ENCODE peak calls at places on chromosomes 11 and 22, in seven cellular contexts. C is AG04449, T is MM.1S, A is right cardiac atrium, G is aorta, Q is dorsolateral prefrontal cortex, H is body of pancreas. N is an unnamed sample.

GRCh38 chr11:57626895-57627294 is 22.8 kb downstream of the YPEL4 start:
- DNase-seq in A (no peak), C (no peak), Q (no peak), T (no peak), G (no peak), H (no peak), N (no peak)

GRCh38 chr11:100735949-100736675 is 49.0 kb downstream of the ARHGAP42 start:
- DNase-seq in A (no peak), C (no peak), T (peak; percentile 13), G (no peak), Q (no peak), H (no peak), N (no peak)

GRCh38 chr11:29343465-29344333 is 673.1 kb downstream of the KCNA4 start:
- DNase-seq in H (peak; percentile 56), Q (peak; percentile 46), C (no peak), T (peak; percentile 52), G (peak; percentile 52), A (peak; percentile 37), N (peak; percentile 56)

GRCh38 chr11:132278801-132279574 is 908.6 kb downstream of the NTM start:
- DNase-seq in G (no peak), A (no peak), C (no peak), H (no peak), Q (no peak), T (peak; percentile 58), N (no peak)

GRCh38 chr11:2214527-2215229 is 43.1 kb upstream of the TH start:
- DNase-seq in G (peak; percentile 42), C (no peak), Q (peak; percentile 34), H (no peak), T (no peak), A (no peak), N (peak; percentile 39)

GRCh38 chr22:19766506-19767426 is 6.2 kb downstream of the TBX1 start:
- DNase-seq in T (peak; percentile 30), G (peak; percentile 84), A (peak; percentile 51), Q (no peak), H (peak; percentile 55), C (no peak), N (peak; percentile 50)

GRCh38 chr11:47797633-47798032 is 30.5 kb upstream of the FNBP4 start:
- DNase-seq in A (no peak), H (no peak), Q (no peak), C (peak; percentile 37), T (no peak), G (no peak), N (no peak)

GRCh38 chr22:33512961-33513360 is 407.3 kb downstream of the LARGE1 start:
- DNase-seq in A (no peak), H (no peak), G (no peak), Q (no peak), C (no peak), T (no peak), N (no peak)

GRCh38 chr11:4531666-4532065 is 13.3 kb upstream of the OR52M1 start:
- DNase-seq in T (no peak), C (no peak), A (no peak), Q (no peak), H (no peak), G (no peak), N (no peak)

GRCh38 chr11:86696004-86696403 is 23.6 kb upstream of the ME3 start:
- DNase-seq in T (no peak), C (no peak), Q (no peak), A (no peak), H (no peak), G (no peak), N (no peak)

GRCh38 chr22:37245740-37246139 is 1.7 kb upstream of the RAC2 start:
- DNase-seq in G (no peak), H (no peak), A (no peak), Q (no peak), T (no peak), C (no peak), N (no peak)

GRCh38 chr11:44729065-44729464 is 2.3 kb downstream of the TSPAN18 start:
- DNase-seq in G (no peak), A (no peak), H (no peak), C (no peak), T (no peak), Q (no peak), N (no peak)

GRCh38 chr11:36460220-36460619 is 49.9 kb downstream of the TRAF6 start:
- DNase-seq in T (no peak), A (no peak), G (no peak), Q (no peak), C (no peak), H (no peak), N (no peak)

GRCh38 chr11:36455658-36456111 is 54.4 kb downstream of the TRAF6 start:
- DNase-seq in T (no peak), H (peak; percentile 55), C (peak; percentile 99), G (peak; percentile 94), Q (no peak), A (peak; percentile 93), N (peak; percentile 81)

GRCh38 chr11:36456136-36456535 is 53.9 kb downstream of the TRAF6 start:
- DNase-seq in G (no peak), T (no peak), C (no peak), Q (no peak), A (no peak), H (no peak), N (no peak)

GRCh38 chr11:36459046-36459445 is 51.0 kb downstream of the TRAF6 start:
- DNase-seq in G (no peak), C (no peak), T (no peak), H (no peak), Q (no peak), A (no peak), N (no peak)

DNA sequence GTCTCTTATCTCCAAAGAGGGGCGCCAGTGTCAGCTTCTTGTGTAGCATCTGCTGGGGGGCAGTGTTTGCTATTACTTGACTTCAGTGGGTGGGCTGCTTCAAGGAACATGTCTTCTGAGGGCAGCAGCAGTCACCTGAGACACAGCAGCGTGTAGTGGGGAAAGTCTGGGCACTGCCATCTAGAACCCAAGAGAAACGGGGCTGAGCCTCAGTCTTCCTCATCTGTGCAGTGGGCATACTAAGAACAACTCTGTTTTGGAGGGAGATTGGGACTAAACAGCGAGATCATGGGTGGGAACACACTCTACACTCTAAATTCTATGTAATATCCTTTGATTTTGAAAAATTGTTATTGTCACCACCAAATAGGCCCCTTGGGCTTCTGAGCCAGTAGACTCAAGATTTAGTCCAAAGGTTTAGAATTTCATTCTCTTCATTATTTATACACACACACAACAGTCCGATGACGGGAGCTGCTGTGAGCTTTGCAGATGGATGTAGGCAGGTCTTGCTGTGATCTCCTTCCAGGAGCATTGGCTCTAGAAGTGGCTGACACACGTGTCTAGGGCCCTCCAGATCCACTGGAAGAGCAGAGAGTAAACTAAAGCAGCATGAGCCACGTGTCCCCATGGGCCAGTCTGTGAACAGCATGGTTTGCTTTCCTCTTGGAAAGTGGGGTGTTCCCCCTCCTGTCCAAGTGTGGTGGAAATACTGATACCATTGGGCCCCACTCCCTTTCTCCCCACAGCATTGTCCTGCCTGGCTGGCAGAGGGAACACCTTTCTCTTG is 51.7 kb downstream of the TRAF6 start:
- DNase-seq in T (no peak), A (no peak), C (no peak), G (no peak), H (no peak), Q (no peak), N (no peak)
- H3K4me3 ChIP-seq in T (no peak overlapping the region), A (no peak overlapping the region), C (no peak overlapping the region), G (no peak overlapping the region), H (no peak overlapping the region), Q (no peak overlapping the region), N (no peak overlapping the region)

DNA sequence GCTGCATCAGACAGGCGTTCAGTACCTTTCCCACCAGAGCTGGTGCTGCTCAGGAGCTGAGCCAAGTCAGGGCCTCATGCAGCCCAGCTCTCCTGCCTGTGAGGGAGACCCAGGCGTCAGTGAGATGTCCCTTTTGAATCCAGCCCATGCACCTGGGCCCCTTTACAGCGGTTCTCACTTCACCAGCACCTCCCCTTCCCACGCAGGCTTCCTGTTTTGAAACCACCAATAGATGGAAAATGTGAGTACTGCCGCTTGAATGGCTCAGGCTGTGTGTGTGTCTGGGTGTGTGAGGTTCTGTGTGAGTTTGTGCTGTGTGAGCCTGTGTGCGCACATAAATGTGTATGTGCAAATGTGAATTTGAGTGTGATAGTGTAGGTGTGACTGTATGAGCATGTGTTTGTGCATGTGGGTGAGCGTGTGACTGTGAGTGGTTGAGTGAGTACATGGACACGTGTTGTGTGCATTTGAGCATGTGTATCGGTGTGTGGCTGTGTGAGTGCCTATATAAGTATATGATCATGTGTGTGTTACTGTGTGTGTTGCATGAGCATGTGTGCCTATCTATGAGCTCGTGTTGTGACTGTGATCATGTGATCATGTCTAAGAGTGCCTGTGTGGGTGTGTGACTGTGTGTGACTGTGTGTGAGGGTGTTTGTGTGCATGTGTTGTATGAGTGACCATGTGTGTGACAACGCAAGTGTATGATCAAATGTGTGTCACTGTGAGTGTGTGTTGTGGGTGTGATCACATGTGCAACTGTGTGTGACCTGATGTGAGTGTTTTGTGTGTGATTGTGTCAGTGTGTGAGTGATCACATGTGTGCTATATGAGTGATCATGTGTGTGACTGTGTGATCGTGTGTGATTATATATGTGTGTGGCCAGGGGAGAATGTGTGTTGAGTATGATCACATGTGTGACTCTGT is 88.7 kb downstream of the UBASH3B start:
- DNase-seq in H (peak; percentile 41), G (peak; percentile 58), T (peak; percentile 80), Q (no peak), A (no peak), C (no peak), N (no peak)
- H3K4me3 ChIP-seq in H (no peak overlapping the region), G (no peak overlapping the region), T (peak overlapping the region; percentile 7), Q (no peak overlapping the region), A (no peak overlapping the region), C (no peak overlapping the region), N (no peak overlapping the region)

DNA sequence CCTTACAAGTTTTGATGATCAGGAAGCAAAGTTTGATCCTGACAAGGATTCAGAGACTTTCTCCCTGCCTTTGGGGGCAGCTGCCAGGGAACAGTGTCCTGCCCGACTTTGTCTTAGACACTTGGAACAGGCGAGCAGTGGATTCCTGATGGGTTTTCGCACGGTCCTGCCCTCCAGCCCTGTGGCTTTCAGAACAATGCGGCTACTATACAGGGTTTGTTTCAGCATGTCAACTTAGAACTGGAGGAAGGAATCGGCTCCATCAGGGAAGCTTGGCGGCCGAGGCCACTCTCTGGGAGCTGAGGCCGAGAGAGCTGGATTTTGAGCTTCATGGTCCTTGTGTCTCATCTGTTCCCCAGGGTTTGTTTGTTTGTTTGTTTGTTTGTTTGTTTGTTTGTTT is 11.5 kb downstream of the ANO1 start:
- DNase-seq in Q (no peak), A (no peak), C (no peak), T (no peak), H (no peak), G (no peak), N (no peak)
- H3K4me3 ChIP-seq in Q (no peak overlapping the region), A (no peak overlapping the region), C (no peak overlapping the region), T (no peak overlapping the region), H (no peak overlapping the region), G (no peak overlapping the region), N (no peak overlapping the region)

DNA sequence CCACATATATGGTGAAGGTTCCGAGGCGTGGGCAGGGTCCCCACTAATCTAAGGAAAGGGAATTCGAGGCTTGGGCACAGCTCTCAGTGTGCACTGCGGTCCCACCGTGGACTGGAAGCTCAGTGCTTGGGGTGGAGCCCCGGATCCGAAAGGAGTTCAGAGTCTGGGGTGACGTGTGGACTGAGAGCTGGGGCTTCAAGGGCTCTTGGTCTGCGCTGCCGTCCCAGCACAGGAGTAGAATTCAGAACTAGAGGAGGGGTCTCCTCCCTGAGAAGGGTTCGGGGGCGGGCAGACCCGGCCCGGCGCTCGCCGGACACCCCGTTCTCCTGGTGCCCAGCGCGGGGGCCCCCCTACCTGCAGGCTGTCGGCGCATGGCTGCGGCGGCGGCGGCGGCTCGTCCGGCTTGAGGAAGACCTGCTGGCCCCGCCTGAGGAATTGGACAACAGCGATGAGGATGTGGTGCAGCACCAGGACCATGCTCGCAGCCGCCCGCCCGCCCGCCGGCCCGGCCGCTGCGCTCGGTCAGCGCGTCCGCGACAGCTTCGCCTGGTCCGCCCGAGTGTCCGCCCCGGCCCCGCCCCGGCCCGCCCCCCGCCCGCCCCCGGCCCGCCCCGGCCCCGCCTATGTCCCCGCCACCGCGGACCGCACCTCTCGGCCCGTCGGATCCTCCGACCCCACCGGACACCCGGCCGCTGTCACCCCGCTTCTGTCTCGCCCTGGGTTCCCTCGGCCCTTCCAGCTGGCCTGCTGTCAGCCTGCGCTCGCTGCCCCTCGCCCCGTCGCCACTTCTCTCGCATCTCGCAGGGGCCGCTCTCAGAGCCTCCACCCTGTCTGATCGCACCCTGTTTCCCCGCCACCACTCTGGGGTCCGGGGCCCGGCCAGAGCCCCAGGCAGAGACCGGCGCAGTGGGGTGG is 32.1 kb downstream of the PDE2A start:
- DNase-seq in H (peak; percentile 32), G (peak; percentile 61), T (peak; percentile 12), C (no peak), A (peak; percentile 56), Q (no peak), N (peak; percentile 71)
- H3K4me3 ChIP-seq in H (peak overlapping the region; percentile 15), G (peak overlapping the region; percentile 15), T (peak overlapping the region; percentile 60), C (peak overlapping the region; percentile 52), A (peak overlapping the region; percentile 64), Q (peak overlapping the region; percentile 82), N (peak overlapping the region; percentile 72)

N was measured in psoas muscle.